ENCODE peak calls at places on chromosome 17, in ten cellular contexts. One of them, this sample, is unnamed.

GRCh38 chr17:73232587-73233373 is 28.9 kb downstream of the CPSF4L start:
- DNase-seq in GOT3: no peak
- DNase-seq in stomach: peak
- DNase-seq in T1000: no peak
- DNase-seq in HFFc6: peak
- DNase-seq in NCI-H1105 treated with DMSO at 0.1 percent for 48 hours: peak
- DNase-seq in AG08395: peak
- DNase-seq in cardiac muscle cell: peak
- DNase-seq in caudate nucleus: no peak
- DNase-seq in occipital lobe: no peak
- DNase-seq in this sample: peak

GRCh38 chr17:48577946-48578615 is at the start of gene HOXB4:
- DNase-seq in GOT3: no peak
- DNase-seq in stomach: peak
- DNase-seq in T1000: peak
- DNase-seq in HFFc6: no peak
- DNase-seq in NCI-H1105 treated with DMSO at 0.1 percent for 48 hours: peak
- DNase-seq in AG08395: no peak
- DNase-seq in cardiac muscle cell: no peak
- DNase-seq in caudate nucleus: no peak
- DNase-seq in occipital lobe: no peak
- DNase-seq in this sample: no peak

GRCh38 chr17:39979865-39980401 is 674 bp upstream of the PSMD3 start:
- DNase-seq in GOT3: no peak
- DNase-seq in stomach: no peak
- DNase-seq in T1000: no peak
- DNase-seq in HFFc6: peak
- DNase-seq in NCI-H1105 treated with DMSO at 0.1 percent for 48 hours: peak
- DNase-seq in AG08395: no peak
- DNase-seq in cardiac muscle cell: peak
- DNase-seq in caudate nucleus: no peak
- DNase-seq in occipital lobe: no peak
- DNase-seq in this sample: no peak

GRCh38 chr17:46144246-46144645 is 49.0 kb downstream of the KANSL1 start:
- DNase-seq in GOT3: no peak
- DNase-seq in stomach: no peak
- DNase-seq in T1000: no peak
- DNase-seq in HFFc6: no peak
- DNase-seq in NCI-H1105 treated with DMSO at 0.1 percent for 48 hours: no peak
- DNase-seq in AG08395: no peak
- DNase-seq in cardiac muscle cell: no peak
- DNase-seq in caudate nucleus: no peak
- DNase-seq in occipital lobe: no peak
- DNase-seq in this sample: no peak

GRCh38 chr17:28570716-28571254 is 539 bp downstream of the PIGS start:
- DNase-seq in GOT3: no peak
- DNase-seq in stomach: no peak
- DNase-seq in T1000: no peak
- DNase-seq in HFFc6: no peak
- DNase-seq in NCI-H1105 treated with DMSO at 0.1 percent for 48 hours: peak
- DNase-seq in AG08395: peak
- DNase-seq in cardiac muscle cell: no peak
- DNase-seq in caudate nucleus: no peak
- DNase-seq in occipital lobe: peak
- DNase-seq in this sample: peak

GRCh38 chr17:82415786-82416185 is 2.4 kb upstream of the HEXD start:
- DNase-seq in GOT3: no peak
- DNase-seq in stomach: no peak
- DNase-seq in T1000: no peak
- DNase-seq in HFFc6: no peak
- DNase-seq in NCI-H1105 treated with DMSO at 0.1 percent for 48 hours: no peak
- DNase-seq in AG08395: no peak
- DNase-seq in cardiac muscle cell: no peak
- DNase-seq in caudate nucleus: no peak
- DNase-seq in occipital lobe: no peak
- DNase-seq in this sample: no peak

GRCh38 chr17:16887523-16888095 is 84.3 kb downstream of the TNFRSF13B start:
- DNase-seq in GOT3: no peak
- DNase-seq in stomach: no peak
- DNase-seq in T1000: no peak
- DNase-seq in HFFc6: no peak
- DNase-seq in NCI-H1105 treated with DMSO at 0.1 percent for 48 hours: no peak
- DNase-seq in AG08395: no peak
- DNase-seq in cardiac muscle cell: no peak
- DNase-seq in caudate nucleus: no peak
- DNase-seq in occipital lobe: no peak
- DNase-seq in this sample: no peak

GRCh38 chr17:55282379-55282702 is 17.6 kb downstream of the HLF start:
- DNase-seq in GOT3: no peak
- DNase-seq in stomach: no peak
- DNase-seq in T1000: no peak
- DNase-seq in HFFc6: no peak
- DNase-seq in NCI-H1105 treated with DMSO at 0.1 percent for 48 hours: no peak
- DNase-seq in AG08395: no peak
- DNase-seq in cardiac muscle cell: no peak
- DNase-seq in caudate nucleus: no peak
- DNase-seq in occipital lobe: no peak
- DNase-seq in this sample: no peak

GRCh38 chr17:18246880-18247612 is 11.5 kb downstream of the FLII start:
- DNase-seq in GOT3: no peak
- DNase-seq in stomach: peak
- DNase-seq in T1000: peak
- DNase-seq in HFFc6: peak
- DNase-seq in NCI-H1105 treated with DMSO at 0.1 percent for 48 hours: peak
- DNase-seq in AG08395: peak
- DNase-seq in cardiac muscle cell: peak
- DNase-seq in caudate nucleus: no peak
- DNase-seq in occipital lobe: no peak
- DNase-seq in this sample: peak

GRCh38 chr17:8057691-8058114 is 18.8 kb downstream of the ALOX15B start:
- DNase-seq in GOT3: no peak
- DNase-seq in stomach: peak
- DNase-seq in T1000: peak
- DNase-seq in HFFc6: peak
- DNase-seq in NCI-H1105 treated with DMSO at 0.1 percent for 48 hours: peak
- DNase-seq in AG08395: peak
- DNase-seq in cardiac muscle cell: peak
- DNase-seq in caudate nucleus: no peak
- DNase-seq in occipital lobe: no peak
- DNase-seq in this sample: peak

GRCh38 chr17:40436631-40437030 is 6.6 kb upstream of the IGFBP4 start:
- DNase-seq in GOT3: no peak
- DNase-seq in stomach: no peak
- DNase-seq in T1000: no peak
- DNase-seq in HFFc6: no peak
- DNase-seq in NCI-H1105 treated with DMSO at 0.1 percent for 48 hours: no peak
- DNase-seq in AG08395: no peak
- DNase-seq in cardiac muscle cell: no peak
- DNase-seq in caudate nucleus: no peak
- DNase-seq in occipital lobe: no peak
- DNase-seq in this sample: no peak

GRCh38 chr17:29243792-29244191 is 2.9 kb upstream of the CRYBA1 start:
- DNase-seq in GOT3: no peak
- DNase-seq in stomach: no peak
- DNase-seq in T1000: no peak
- DNase-seq in HFFc6: peak
- DNase-seq in NCI-H1105 treated with DMSO at 0.1 percent for 48 hours: no peak
- DNase-seq in AG08395: no peak
- DNase-seq in cardiac muscle cell: no peak
- DNase-seq in caudate nucleus: no peak
- DNase-seq in occipital lobe: no peak
- DNase-seq in this sample: no peak

GRCh38 chr17:74453665-74454196 is 12.7 kb upstream of the CD300A start:
- DNase-seq in GOT3: peak
- DNase-seq in stomach: peak
- DNase-seq in T1000: no peak
- DNase-seq in HFFc6: no peak
- DNase-seq in NCI-H1105 treated with DMSO at 0.1 percent for 48 hours: peak
- DNase-seq in AG08395: peak
- DNase-seq in cardiac muscle cell: no peak
- DNase-seq in caudate nucleus: no peak
- DNase-seq in occipital lobe: no peak
- DNase-seq in this sample: peak

GRCh38 chr17:62856594-62856993 is 48.5 kb upstream of the MARCHF10 start:
- DNase-seq in GOT3: no peak
- DNase-seq in stomach: no peak
- DNase-seq in T1000: no peak
- DNase-seq in HFFc6: no peak
- DNase-seq in NCI-H1105 treated with DMSO at 0.1 percent for 48 hours: no peak
- DNase-seq in AG08395: no peak
- DNase-seq in cardiac muscle cell: no peak
- DNase-seq in caudate nucleus: no peak
- DNase-seq in occipital lobe: no peak
- DNase-seq in this sample: no peak

GRCh38 chr17:64491034-64491860 is 5.6 kb downstream of the POLG2 start:
- DNase-seq in GOT3: no peak
- DNase-seq in stomach: no peak
- DNase-seq in T1000: no peak
- DNase-seq in HFFc6: no peak
- DNase-seq in NCI-H1105 treated with DMSO at 0.1 percent for 48 hours: no peak
- DNase-seq in AG08395: no peak
- DNase-seq in cardiac muscle cell: peak
- DNase-seq in caudate nucleus: no peak
- DNase-seq in occipital lobe: no peak
- DNase-seq in this sample: no peak

GRCh38 chr17:73401911-73402310 is 90.1 kb upstream of the CDC42EP4 start:
- DNase-seq in GOT3: no peak
- DNase-seq in stomach: no peak
- DNase-seq in T1000: no peak
- DNase-seq in HFFc6: no peak
- DNase-seq in NCI-H1105 treated with DMSO at 0.1 percent for 48 hours: no peak
- DNase-seq in AG08395: no peak
- DNase-seq in cardiac muscle cell: peak
- DNase-seq in caudate nucleus: no peak
- DNase-seq in occipital lobe: peak
- DNase-seq in this sample: no peak

This sample was measured in AG08396.